ENCODE peak calls at places on chromosomes 3 and 15, in nine cellular contexts. S, K, M, F, E, T, C, I and Q are unnamed samples.

GRCh38 chr3:119099785-119100184 is 46.2 kb upstream of the TEX55 start:
- DNase-seq in S (no peak), K (no peak), M (no peak), F (no peak), E (no peak), T (no peak), C (no peak), I (no peak), Q (no peak)

GRCh38 chr3:126485131-126485530 is 9.4 kb upstream of the ZXDC start:
- DNase-seq in S (no peak), K (no peak), M (no peak), F (no peak), E (no peak), T (no peak), C (no peak), I (no peak), Q (no peak)

GRCh38 chr3:133489466-133490085 is 83.9 kb upstream of the CDV3 start:
- DNase-seq in S (no peak), K (no peak), M (no peak), F (no peak), E (no peak), T (no peak), C (no peak), I (no peak), Q (no peak)

GRCh38 chr3:122306622-122306953 is 18.5 kb upstream of the CSTA start:
- DNase-seq in S (no peak), K (no peak), M (no peak), F (no peak), E (no peak), T (no peak), C (no peak), I (no peak), Q (no peak)

GRCh38 chr3:129421236-129421883 is 7.1 kb downstream of the EFCAB12 start:
- DNase-seq in S (no peak), K (no peak), M (no peak), F (no peak), E (no peak), T (no peak), C (no peak), I (no peak), Q (no peak)

GRCh38 chr3:17967111-17967510 is 224.7 kb upstream of the TBC1D5 start:
- DNase-seq in S (no peak), K (no peak), M (no peak), F (no peak), E (no peak), T (no peak), C (no peak), I (no peak), Q (no peak)

GRCh38 chr15:37940886-37941285 is 6.4 kb downstream of the TMCO5A start:
- DNase-seq in S (no peak), K (no peak), M (no peak), F (no peak), E (peak), T (peak), C (no peak), I (no peak), Q (no peak)

GRCh38 chr3:169241575-169241927 is 422.0 kb downstream of the MECOM start:
- DNase-seq in S (no peak), K (no peak), M (peak), F (no peak), E (no peak), T (peak), C (no peak), I (no peak), Q (no peak)

GRCh38 chr3:153289334-153289808 is 127.3 kb downstream of the RAP2B start:
- DNase-seq in S (no peak), K (peak), M (no peak), F (no peak), E (no peak), T (no peak), C (no peak), I (no peak), Q (no peak)

GRCh38 chr15:52183562-52184173 is 7.5 kb downstream of the GNB5 start:
- DNase-seq in S (no peak), K (no peak), M (peak), F (no peak), E (peak), T (no peak), C (no peak), I (no peak), Q (no peak)

GRCh38 chr15:81480645-81481053 is 106.6 kb upstream of the TMC3 start:
- DNase-seq in S (no peak), K (peak), M (peak), F (peak), E (peak), T (no peak), C (no peak), I (no peak), Q (no peak)

GRCh38 chr3:49388416-49388815 is 23.4 kb downstream of the RHOA start:
- DNase-seq in S (no peak), K (no peak), M (no peak), F (no peak), E (no peak), T (no peak), C (no peak), I (no peak), Q (no peak)

GRCh38 chr3:11282250-11283125 is 10.3 kb downstream of the ATG7 start:
- DNase-seq in S (no peak), K (no peak), M (no peak), F (no peak), E (peak), T (no peak), C (no peak), I (no peak), Q (no peak)